ENCODE peak calls at places on chromosomes 5 and 9, in nine cellular contexts. T is GF-D8; I is NCI-H510A treated with DMSO at 0.1 percent for 48 hours; Q is Peyer's patch; G is NCI-H1105 treated with DMSO at 0.1 percent for 48 hours; H is GM12891; K is heart right ventricle; D is activated CD8-positive, alpha-beta T cell treated with anti-CD3 and anti-CD28 coated beads, Interleukin-2, amount 10 ng/mL, durations not matched to agents 7 days and 5 days; J is stimulated activated CD4-positive, alpha-beta T cell treated with anti-CD3 and anti-CD28 coated beads, TNF-alpha, amount 100 ng/mL, for 4 hours. L is an unnamed sample.

GRCh38 chr5:154101184-154101583 is 62.4 kb downstream of the MFAP3 start:
- DNase-seq in D (no peak), K (peak), I (peak), T (no peak), G (no peak), J (no peak), H (no peak), Q (no peak), L (no peak)

GRCh38 chr9:33151007-33151557 is 16.1 kb downstream of the B4GALT1 start:
- DNase-seq in K (peak), I (peak), D (no peak), H (no peak), G (no peak), T (peak), J (no peak), Q (no peak), L (no peak)

GRCh38 chr9:95028855-95029219 is 288.7 kb downstream of the FANCC start:
- DNase-seq in I (peak), H (no peak), J (no peak), T (no peak), G (peak), Q (no peak), D (no peak), K (no peak), L (no peak)

GRCh38 chr9:115952667-115953316 is 200.8 kb upstream of the PAPPA start:
- DNase-seq in Q (no peak), K (no peak), D (no peak), J (no peak), G (no peak), T (no peak), I (no peak), H (no peak), L (no peak)

GRCh38 chr5:178589180-178590140 is 733 bp downstream of the COL23A1 start:
- DNase-seq in Q (no peak), T (no peak), D (no peak), G (peak), K (no peak), I (no peak), H (peak), J (no peak), L (peak)

GRCh38 chr9:86926130-86926529 is 21.2 kb downstream of the GAS1 start:
- DNase-seq in J (no peak), K (no peak), I (no peak), H (no peak), T (no peak), D (no peak), G (no peak), Q (no peak), L (no peak)

GRCh38 chr5:1788828-1789227 is 10.8 kb downstream of the MRPL36 start:
- DNase-seq in G (no peak), H (no peak), K (no peak), T (no peak), Q (peak), D (no peak), I (no peak), J (no peak), L (no peak)

GRCh38 chr5:37424441-37424840 is 45.3 kb downstream of the WDR70 start:
- DNase-seq in Q (no peak), G (no peak), J (no peak), K (no peak), D (no peak), T (no peak), H (no peak), I (no peak), L (no peak)

GRCh38 chr9:116196806-116197205 is 43.2 kb downstream of the PAPPA start:
- DNase-seq in G (no peak), I (no peak), Q (no peak), D (no peak), J (no peak), K (no peak), H (no peak), T (no peak), L (no peak)

GRCh38 chr9:3916984-3917383 is 382.9 kb downstream of the GLIS3 start:
- DNase-seq in T (no peak), J (no peak), H (no peak), K (no peak), Q (no peak), D (no peak), G (no peak), I (no peak), L (no peak)

GRCh38 chr5:129094924-129095797 is 612 bp downstream of the ISOC1 start:
- DNase-seq in D (peak), J (peak), T (no peak), H (peak), I (peak), Q (peak), K (peak), G (peak), L (peak)

GRCh38 chr9:130664191-130665028 is at the start of gene PRDM12:
- DNase-seq in H (no peak), K (no peak), J (no peak), T (no peak), D (no peak), Q (no peak), G (no peak), I (no peak), L (no peak)

GRCh38 chr5:17089690-17090089 is 127.7 kb upstream of the BASP1 start:
- DNase-seq in H (no peak), Q (no peak), D (no peak), G (no peak), J (no peak), T (no peak), I (no peak), K (no peak), L (no peak)

GRCh38 chr9:73153793-73154227 is 2.1 kb downstream of the ANXA1 start:
- DNase-seq in K (no peak), Q (no peak), G (no peak), J (no peak), I (no peak), D (no peak), H (no peak), T (peak), L (no peak)

GRCh38 chr5:119274024-119274766 is 81.6 kb upstream of the TNFAIP8 start:
- DNase-seq in D (no peak), T (no peak), Q (peak), H (no peak), I (no peak), K (no peak), G (no peak), J (no peak), L (no peak)

GRCh38 chr9:123257276-123257675 is 11.1 kb downstream of the STRBP start:
- DNase-seq in D (no peak), H (no peak), I (no peak), K (no peak), G (no peak), Q (peak), J (no peak), T (no peak), L (no peak)